ENCODE peak calls at places on chromosomes 3 and 15, in six cellular contexts. One of them, this sample, is unnamed.

GRCh38 chr3:13572926-13573623 is 24.1 kb downstream of the FBLN2 start:
- DNase-seq in AG04450: no peak
- DNase-seq in transverse colon: no peak
- DNase-seq in activated CD8-positive, alpha-beta T cell treated with anti-CD3 and anti-CD28 coated beads for 36 hours: no peak
- DNase-seq in foreskin fibroblast: no peak
- DNase-seq in uterus: no peak
- DNase-seq in this sample: no peak

GRCh38 chr3:168134931-168135330 is 39.2 kb upstream of the GOLIM4 start:
- DNase-seq in AG04450: no peak
- DNase-seq in transverse colon: no peak
- DNase-seq in activated CD8-positive, alpha-beta T cell treated with anti-CD3 and anti-CD28 coated beads for 36 hours: no peak
- DNase-seq in foreskin fibroblast: no peak
- DNase-seq in uterus: no peak
- DNase-seq in this sample: no peak

GRCh38 chr15:75031773-75032302 is 8.4 kb downstream of the PPCDC start:
- DNase-seq in AG04450: no peak
- DNase-seq in transverse colon: no peak
- DNase-seq in activated CD8-positive, alpha-beta T cell treated with anti-CD3 and anti-CD28 coated beads for 36 hours: no peak
- DNase-seq in foreskin fibroblast: no peak
- DNase-seq in uterus: no peak
- DNase-seq in this sample: no peak

GRCh38 chr3:107574650-107575049 is 51.9 kb downstream of the BBX start:
- DNase-seq in AG04450: peak; percentile 18
- DNase-seq in transverse colon: no peak
- DNase-seq in activated CD8-positive, alpha-beta T cell treated with anti-CD3 and anti-CD28 coated beads for 36 hours: peak; percentile 22
- DNase-seq in foreskin fibroblast: peak; percentile 62
- DNase-seq in uterus: no peak
- DNase-seq in this sample: peak; percentile 40

GRCh38 chr3:120985242-120985641 is 77.2 kb downstream of the STXBP5L start:
- DNase-seq in AG04450: no peak
- DNase-seq in transverse colon: no peak
- DNase-seq in activated CD8-positive, alpha-beta T cell treated with anti-CD3 and anti-CD28 coated beads for 36 hours: no peak
- DNase-seq in foreskin fibroblast: no peak
- DNase-seq in uterus: no peak
- DNase-seq in this sample: no peak

GRCh38 chr3:16513141-16514020 is at the start of gene RFTN1:
- DNase-seq in AG04450: peak; percentile 24
- DNase-seq in transverse colon: peak; percentile 36
- DNase-seq in activated CD8-positive, alpha-beta T cell treated with anti-CD3 and anti-CD28 coated beads for 36 hours: peak; percentile 71
- DNase-seq in foreskin fibroblast: peak; percentile 89
- DNase-seq in uterus: peak; percentile 57
- DNase-seq in this sample: peak; percentile 67

GRCh38 chr3:171532294-171532693 is 72.1 kb upstream of the TNIK start:
- DNase-seq in AG04450: no peak
- DNase-seq in transverse colon: no peak
- DNase-seq in activated CD8-positive, alpha-beta T cell treated with anti-CD3 and anti-CD28 coated beads for 36 hours: no peak
- DNase-seq in foreskin fibroblast: no peak
- DNase-seq in uterus: no peak
- DNase-seq in this sample: no peak

GRCh38 chr15:62528505-62528904 is 363.4 kb upstream of the C2CD4B start:
- DNase-seq in AG04450: no peak
- DNase-seq in transverse colon: no peak
- DNase-seq in activated CD8-positive, alpha-beta T cell treated with anti-CD3 and anti-CD28 coated beads for 36 hours: no peak
- DNase-seq in foreskin fibroblast: no peak
- DNase-seq in uterus: no peak
- DNase-seq in this sample: no peak

GRCh38 chr3:156382458-156383346 is 172.2 kb downstream of the SSR3 start:
- DNase-seq in AG04450: no peak
- DNase-seq in transverse colon: peak; percentile 34
- DNase-seq in activated CD8-positive, alpha-beta T cell treated with anti-CD3 and anti-CD28 coated beads for 36 hours: peak; percentile 34
- DNase-seq in foreskin fibroblast: peak; percentile 50
- DNase-seq in uterus: no peak
- DNase-seq in this sample: peak; percentile 45

GRCh38 chr3:67947808-67948508 is 293.5 kb upstream of the SUCLG2 start:
- DNase-seq in AG04450: no peak
- DNase-seq in transverse colon: no peak
- DNase-seq in activated CD8-positive, alpha-beta T cell treated with anti-CD3 and anti-CD28 coated beads for 36 hours: peak; percentile 76
- DNase-seq in foreskin fibroblast: peak; percentile 35
- DNase-seq in uterus: no peak
- DNase-seq in this sample: no peak

GRCh38 chr3:62201438-62202035 is 171.8 kb downstream of the FEZF2 start:
- DNase-seq in AG04450: no peak
- DNase-seq in transverse colon: no peak
- DNase-seq in activated CD8-positive, alpha-beta T cell treated with anti-CD3 and anti-CD28 coated beads for 36 hours: no peak
- DNase-seq in foreskin fibroblast: peak; percentile 62
- DNase-seq in uterus: no peak
- DNase-seq in this sample: peak; percentile 57

GRCh38 chr3:182241777-182242556 is 530.2 kb downstream of the SOX2 start:
- DNase-seq in AG04450: no peak
- DNase-seq in transverse colon: no peak
- DNase-seq in activated CD8-positive, alpha-beta T cell treated with anti-CD3 and anti-CD28 coated beads for 36 hours: no peak
- DNase-seq in foreskin fibroblast: peak; percentile 6
- DNase-seq in uterus: peak; percentile 58
- DNase-seq in this sample: no peak

GRCh38 chr15:78415284-78415683 is 22.7 kb upstream of the IREB2 start:
- DNase-seq in AG04450: no peak
- DNase-seq in transverse colon: no peak
- DNase-seq in activated CD8-positive, alpha-beta T cell treated with anti-CD3 and anti-CD28 coated beads for 36 hours: no peak
- DNase-seq in foreskin fibroblast: peak; percentile 57
- DNase-seq in uterus: no peak
- DNase-seq in this sample: no peak

GRCh38 chr15:43249699-43250203 is 17.0 kb downstream of the TGM5 start:
- DNase-seq in AG04450: peak; percentile 11
- DNase-seq in transverse colon: no peak
- DNase-seq in activated CD8-positive, alpha-beta T cell treated with anti-CD3 and anti-CD28 coated beads for 36 hours: peak; percentile 70
- DNase-seq in foreskin fibroblast: peak; percentile 65
- DNase-seq in uterus: no peak
- DNase-seq in this sample: peak; percentile 76

GRCh38 chr3:146160233-146160963 is 586 bp downstream of the PLOD2 start:
- DNase-seq in AG04450: no peak
- DNase-seq in transverse colon: peak; percentile 66
- DNase-seq in activated CD8-positive, alpha-beta T cell treated with anti-CD3 and anti-CD28 coated beads for 36 hours: peak; percentile 51
- DNase-seq in foreskin fibroblast: peak; percentile 88
- DNase-seq in uterus: peak; percentile 81
- DNase-seq in this sample: peak; percentile 13

GRCh38 chr3:50260027-50260941 is 8.7 kb upstream of the SEMA3B start:
- DNase-seq in AG04450: no peak
- DNase-seq in transverse colon: peak; percentile 95
- DNase-seq in activated CD8-positive, alpha-beta T cell treated with anti-CD3 and anti-CD28 coated beads for 36 hours: peak; percentile 91
- DNase-seq in foreskin fibroblast: peak; percentile 97
- DNase-seq in uterus: peak; percentile 92
- DNase-seq in this sample: peak; percentile 99
- TF ChIP-seq CTCF in AG04450: peak; percentile 81
- TF ChIP-seq CTCF in transverse colon: peak; percentile 100
- TF ChIP-seq CTCF in activated CD8-positive, alpha-beta T cell treated with anti-CD3 and anti-CD28 coated beads for 36 hours: peak; percentile 99
- TF ChIP-seq CTCF in foreskin fibroblast: peak; percentile 91
- TF ChIP-seq CTCF in uterus: peak; percentile 98
- TF ChIP-seq CTCF in this sample: peak; percentile 99

GRCh38 chr3:42900226-42900625 is 5.7 kb upstream of the ZNF662 start:
- DNase-seq in AG04450: no peak
- DNase-seq in transverse colon: no peak
- DNase-seq in activated CD8-positive, alpha-beta T cell treated with anti-CD3 and anti-CD28 coated beads for 36 hours: no peak
- DNase-seq in foreskin fibroblast: no peak
- DNase-seq in uterus: no peak
- DNase-seq in this sample: no peak
- TF ChIP-seq CTCF in AG04450: no peak
- TF ChIP-seq CTCF in transverse colon: no peak
- TF ChIP-seq CTCF in activated CD8-positive, alpha-beta T cell treated with anti-CD3 and anti-CD28 coated beads for 36 hours: no peak
- TF ChIP-seq CTCF in foreskin fibroblast: no peak
- TF ChIP-seq CTCF in uterus: no peak
- TF ChIP-seq CTCF in this sample: no peak

GRCh38 chr3:128851601-128852000 is 27.8 kb upstream of the ACAD9 start:
- DNase-seq in AG04450: no peak
- DNase-seq in transverse colon: no peak
- DNase-seq in activated CD8-positive, alpha-beta T cell treated with anti-CD3 and anti-CD28 coated beads for 36 hours: no peak
- DNase-seq in foreskin fibroblast: no peak
- DNase-seq in uterus: no peak
- DNase-seq in this sample: no peak

GRCh38 chr3:128849776-128850542 is 29.5 kb upstream of the ACAD9 start:
- DNase-seq in AG04450: no peak
- DNase-seq in transverse colon: no peak
- DNase-seq in activated CD8-positive, alpha-beta T cell treated with anti-CD3 and anti-CD28 coated beads for 36 hours: peak; percentile 19
- DNase-seq in foreskin fibroblast: peak; percentile 46
- DNase-seq in uterus: no peak
- DNase-seq in this sample: no peak

GRCh38 chr3:128853826-128854225 is 25.6 kb upstream of the ACAD9 start:
- DNase-seq in AG04450: no peak
- DNase-seq in transverse colon: no peak
- DNase-seq in activated CD8-positive, alpha-beta T cell treated with anti-CD3 and anti-CD28 coated beads for 36 hours: no peak
- DNase-seq in foreskin fibroblast: no peak
- DNase-seq in uterus: no peak
- DNase-seq in this sample: no peak

GRCh38 chr3:128847631-128848370 is 31.6 kb upstream of the ACAD9 start:
- DNase-seq in AG04450: no peak
- DNase-seq in transverse colon: no peak
- DNase-seq in activated CD8-positive, alpha-beta T cell treated with anti-CD3 and anti-CD28 coated beads for 36 hours: no peak
- DNase-seq in foreskin fibroblast: no peak
- DNase-seq in uterus: no peak
- DNase-seq in this sample: no peak

DNA sequence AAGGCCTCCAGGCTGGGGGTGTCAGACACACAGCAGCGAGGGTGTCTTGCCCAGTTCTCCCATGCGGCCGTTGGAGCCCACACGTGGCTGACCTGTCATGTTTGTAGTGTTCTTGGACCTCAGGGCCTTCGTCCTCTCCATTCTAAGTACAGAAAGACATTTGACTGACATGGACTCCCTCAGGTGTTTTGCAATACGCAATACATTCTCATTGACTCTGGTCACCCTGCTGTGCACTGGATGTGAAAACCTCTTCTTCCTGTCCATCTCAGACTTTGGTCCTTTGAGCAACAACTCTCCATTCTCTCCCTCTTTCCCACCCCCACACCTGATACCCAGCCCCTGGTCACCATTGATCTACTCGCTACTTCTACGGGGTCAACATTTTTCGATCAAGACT is 28.9 kb upstream of the ACAD9 start:
- DNase-seq in AG04450: no peak
- DNase-seq in transverse colon: no peak
- DNase-seq in activated CD8-positive, alpha-beta T cell treated with anti-CD3 and anti-CD28 coated beads for 36 hours: no peak
- DNase-seq in foreskin fibroblast: no peak
- DNase-seq in uterus: no peak
- DNase-seq in this sample: no peak
- TF ChIP-seq CTCF in AG04450: no peak
- TF ChIP-seq CTCF in transverse colon: no peak
- TF ChIP-seq CTCF in activated CD8-positive, alpha-beta T cell treated with anti-CD3 and anti-CD28 coated beads for 36 hours: no peak
- TF ChIP-seq CTCF in foreskin fibroblast: no peak
- TF ChIP-seq CTCF in uterus: no peak
- TF ChIP-seq CTCF in this sample: no peak

GRCh38 chr15:27847775-27848710 is 251.1 kb downstream of the OCA2 start:
- DNase-seq in AG04450: no peak
- DNase-seq in transverse colon: no peak
- DNase-seq in activated CD8-positive, alpha-beta T cell treated with anti-CD3 and anti-CD28 coated beads for 36 hours: no peak
- DNase-seq in foreskin fibroblast: no peak
- DNase-seq in uterus: no peak
- DNase-seq in this sample: no peak
- TF ChIP-seq CTCF in AG04450: no peak
- TF ChIP-seq CTCF in transverse colon: no peak
- TF ChIP-seq CTCF in activated CD8-positive, alpha-beta T cell treated with anti-CD3 and anti-CD28 coated beads for 36 hours: no peak
- TF ChIP-seq CTCF in foreskin fibroblast: no peak
- TF ChIP-seq CTCF in uterus: no peak
- TF ChIP-seq CTCF in this sample: no peak